ENCODE peak calls at places on chromosomes 6 and 20, in ten cellular contexts. One of them, this sample, is unnamed.

GRCh38 chr20:48957053-48957481 is 35.6 kb downstream of the ARFGEF2 start:
- DNase-seq in NCI-H1930: no peak
- DNase-seq in NB4: no peak
- DNase-seq in foreskin melanocyte: no peak
- DNase-seq in EH: no peak
- DNase-seq in thyroid gland: no peak
- DNase-seq in choroid plexus epithelial cell: no peak
- DNase-seq in NCI-H146: no peak
- DNase-seq in mammary epithelial cell: no peak
- DNase-seq in NCI-H1048: no peak
- DNase-seq in this sample: no peak

GRCh38 chr20:46324960-46325703 is 16.8 kb upstream of the CDH22 start:
- DNase-seq in NCI-H1048: no peak
- DNase-seq in foreskin melanocyte: no peak
- DNase-seq in NCI-H146: peak; percentile 50
- DNase-seq in mammary epithelial cell: no peak
- DNase-seq in NCI-H1930: peak; percentile 32
- DNase-seq in thyroid gland: peak; percentile 32
- DNase-seq in choroid plexus epithelial cell: peak; percentile 58
- DNase-seq in NB4: peak; percentile 67
- DNase-seq in EH: peak; percentile 34
- DNase-seq in this sample: no peak

GRCh38 chr20:33423141-33423834 is 20.3 kb downstream of the SNTA1 start:
- DNase-seq in thyroid gland: no peak
- DNase-seq in NCI-H146: no peak
- DNase-seq in foreskin melanocyte: no peak
- DNase-seq in NB4: peak; percentile 34
- DNase-seq in NCI-H1930: no peak
- DNase-seq in EH: peak; percentile 92
- DNase-seq in mammary epithelial cell: peak; percentile 39
- DNase-seq in choroid plexus epithelial cell: peak; percentile 71
- DNase-seq in NCI-H1048: no peak
- DNase-seq in this sample: peak; percentile 97

GRCh38 chr6:135128268-135128914 is 52.7 kb upstream of the MYB start:
- DNase-seq in mammary epithelial cell: no peak
- DNase-seq in NCI-H1930: no peak
- DNase-seq in NCI-H146: no peak
- DNase-seq in choroid plexus epithelial cell: no peak
- DNase-seq in thyroid gland: no peak
- DNase-seq in foreskin melanocyte: no peak
- DNase-seq in EH: no peak
- DNase-seq in NCI-H1048: no peak
- DNase-seq in NB4: peak; percentile 36
- DNase-seq in this sample: no peak

GRCh38 chr20:1813101-1813529 is 82.1 kb upstream of the SIRPA start:
- DNase-seq in NB4: no peak
- DNase-seq in mammary epithelial cell: peak; percentile 84
- DNase-seq in NCI-H1048: no peak
- DNase-seq in thyroid gland: peak; percentile 24
- DNase-seq in NCI-H1930: no peak
- DNase-seq in foreskin melanocyte: no peak
- DNase-seq in choroid plexus epithelial cell: peak; percentile 81
- DNase-seq in EH: peak; percentile 99
- DNase-seq in NCI-H146: no peak
- DNase-seq in this sample: peak; percentile 94

GRCh38 chr6:106442351-106442750 is 81.8 kb downstream of the CRYBG1 start:
- DNase-seq in NCI-H1930: no peak
- DNase-seq in NCI-H1048: no peak
- DNase-seq in mammary epithelial cell: no peak
- DNase-seq in thyroid gland: no peak
- DNase-seq in NCI-H146: peak; percentile 25
- DNase-seq in choroid plexus epithelial cell: no peak
- DNase-seq in EH: no peak
- DNase-seq in NB4: no peak
- DNase-seq in foreskin melanocyte: no peak
- DNase-seq in this sample: no peak

GRCh38 chr20:46666818-46667515 is 15.7 kb upstream of the SLC13A3 start:
- DNase-seq in NCI-H146: no peak
- DNase-seq in EH: no peak
- DNase-seq in foreskin melanocyte: no peak
- DNase-seq in mammary epithelial cell: no peak
- DNase-seq in NB4: no peak
- DNase-seq in NCI-H1048: no peak
- DNase-seq in thyroid gland: no peak
- DNase-seq in NCI-H1930: no peak
- DNase-seq in choroid plexus epithelial cell: no peak
- DNase-seq in this sample: no peak

GRCh38 chr6:3457710-3458605 is 1.1 kb upstream of the SLC22A23 start:
- DNase-seq in mammary epithelial cell: no peak
- DNase-seq in foreskin melanocyte: peak; percentile 8
- DNase-seq in NCI-H1930: peak; percentile 46
- DNase-seq in EH: peak; percentile 7
- DNase-seq in thyroid gland: peak; percentile 59
- DNase-seq in NB4: peak; percentile 31
- DNase-seq in NCI-H146: peak; percentile 86
- DNase-seq in choroid plexus epithelial cell: peak; percentile 43
- DNase-seq in NCI-H1048: peak; percentile 67
- DNase-seq in this sample: no peak

GRCh38 chr6:139152892-139153271 is 18.0 kb downstream of the HECA start:
- DNase-seq in mammary epithelial cell: no peak
- DNase-seq in choroid plexus epithelial cell: peak; percentile 56
- DNase-seq in thyroid gland: no peak
- DNase-seq in NB4: no peak
- DNase-seq in EH: peak; percentile 44
- DNase-seq in NCI-H1048: no peak
- DNase-seq in foreskin melanocyte: no peak
- DNase-seq in NCI-H1930: no peak
- DNase-seq in NCI-H146: no peak
- DNase-seq in this sample: no peak

This sample was measured in tibial artery.